ENCODE peak calls at places on chromosome 1, in four cellular contexts. One of them, this sample, is unnamed.

GRCh38 chr1:80158266-80158665 is 1151.7 kb upstream of the ADGRL4 start:
- DNase-seq in SHP77: no peak
- DNase-seq in endothelial cell: no peak
- DNase-seq in activated CD8-positive, alpha-beta memory T cell treated with anti-CD3 and anti-CD28 coated beads for 1 hour: no peak
- DNase-seq in this sample: no peak

GRCh38 chr1:224170748-224171478 is 12.1 kb upstream of the DEGS1 start:
- DNase-seq in SHP77: no peak
- DNase-seq in endothelial cell: no peak
- DNase-seq in activated CD8-positive, alpha-beta memory T cell treated with anti-CD3 and anti-CD28 coated beads for 1 hour: no peak
- DNase-seq in this sample: no peak

GRCh38 chr1:145994391-145995120 is 1.8 kb downstream of the TXNIP start:
- DNase-seq in SHP77: no peak
- DNase-seq in endothelial cell: no peak
- DNase-seq in activated CD8-positive, alpha-beta memory T cell treated with anti-CD3 and anti-CD28 coated beads for 1 hour: no peak
- DNase-seq in this sample: no peak

GRCh38 chr1:23899070-23899469 is 14.1 kb downstream of the CNR2 start:
- DNase-seq in SHP77: no peak
- DNase-seq in endothelial cell: no peak
- DNase-seq in activated CD8-positive, alpha-beta memory T cell treated with anti-CD3 and anti-CD28 coated beads for 1 hour: no peak
- DNase-seq in this sample: no peak

GRCh38 chr1:150003826-150004225 is 6.7 kb downstream of the OTUD7B start:
- DNase-seq in SHP77: no peak
- DNase-seq in endothelial cell: no peak
- DNase-seq in activated CD8-positive, alpha-beta memory T cell treated with anti-CD3 and anti-CD28 coated beads for 1 hour: no peak
- DNase-seq in this sample: no peak

GRCh38 chr1:167629681-167630567 is at the start of gene RCSD1:
- DNase-seq in SHP77: no peak
- DNase-seq in endothelial cell: peak; percentile 35
- DNase-seq in activated CD8-positive, alpha-beta memory T cell treated with anti-CD3 and anti-CD28 coated beads for 1 hour: peak; percentile 44
- DNase-seq in this sample: peak; percentile 33

GRCh38 chr1:183783896-183784637 is 20.9 kb upstream of the RGL1 start:
- DNase-seq in SHP77: no peak
- DNase-seq in endothelial cell: no peak
- DNase-seq in activated CD8-positive, alpha-beta memory T cell treated with anti-CD3 and anti-CD28 coated beads for 1 hour: no peak
- DNase-seq in this sample: no peak

GRCh38 chr1:1891349-1892078 is 627 bp upstream of the GNB1 start:
- DNase-seq in SHP77: peak; percentile 75
- DNase-seq in endothelial cell: peak; percentile 62
- DNase-seq in activated CD8-positive, alpha-beta memory T cell treated with anti-CD3 and anti-CD28 coated beads for 1 hour: peak; percentile 73
- DNase-seq in this sample: peak; percentile 70

GRCh38 chr1:33131191-33131590 is 50.2 kb downstream of the AZIN2 start:
- DNase-seq in SHP77: no peak
- DNase-seq in endothelial cell: no peak
- DNase-seq in activated CD8-positive, alpha-beta memory T cell treated with anti-CD3 and anti-CD28 coated beads for 1 hour: no peak
- DNase-seq in this sample: no peak

GRCh38 chr1:71080178-71080781 is 555 bp downstream of the ZRANB2 start:
- DNase-seq in SHP77: peak; percentile 0
- DNase-seq in endothelial cell: no peak
- DNase-seq in activated CD8-positive, alpha-beta memory T cell treated with anti-CD3 and anti-CD28 coated beads for 1 hour: no peak
- DNase-seq in this sample: no peak

GRCh38 chr1:203271018-203271743 is 34.1 kb upstream of the BTG2 start:
- DNase-seq in SHP77: no peak
- DNase-seq in endothelial cell: no peak
- DNase-seq in activated CD8-positive, alpha-beta memory T cell treated with anti-CD3 and anti-CD28 coated beads for 1 hour: no peak
- DNase-seq in this sample: no peak

GRCh38 chr1:231935856-231936255 is 309.3 kb downstream of the DISC1 start:
- DNase-seq in SHP77: peak; percentile 86
- DNase-seq in endothelial cell: no peak
- DNase-seq in activated CD8-positive, alpha-beta memory T cell treated with anti-CD3 and anti-CD28 coated beads for 1 hour: no peak
- DNase-seq in this sample: no peak

GRCh38 chr1:178727014-178727895 is 2.2 kb downstream of the RALGPS2 start:
- DNase-seq in SHP77: no peak
- DNase-seq in endothelial cell: no peak
- DNase-seq in activated CD8-positive, alpha-beta memory T cell treated with anti-CD3 and anti-CD28 coated beads for 1 hour: no peak
- DNase-seq in this sample: no peak

GRCh38 chr1:111565079-111565478 is 54.5 kb upstream of the RAP1A start:
- DNase-seq in SHP77: no peak
- DNase-seq in endothelial cell: no peak
- DNase-seq in activated CD8-positive, alpha-beta memory T cell treated with anti-CD3 and anti-CD28 coated beads for 1 hour: no peak
- DNase-seq in this sample: no peak

GRCh38 chr1:22021061-22021460 is 19.6 kb downstream of the CELA3A start:
- DNase-seq in SHP77: no peak
- DNase-seq in endothelial cell: no peak
- DNase-seq in activated CD8-positive, alpha-beta memory T cell treated with anti-CD3 and anti-CD28 coated beads for 1 hour: no peak
- DNase-seq in this sample: no peak

GRCh38 chr1:155977607-155978324 is 581 bp downstream of the ARHGEF2 start:
- DNase-seq in SHP77: no peak
- DNase-seq in endothelial cell: peak; percentile 43
- DNase-seq in activated CD8-positive, alpha-beta memory T cell treated with anti-CD3 and anti-CD28 coated beads for 1 hour: peak; percentile 49
- DNase-seq in this sample: peak; percentile 53

GRCh38 chr1:115969509-115969908 is 6.8 kb upstream of the SLC22A15 start:
- DNase-seq in SHP77: no peak
- DNase-seq in endothelial cell: peak; percentile 45
- DNase-seq in activated CD8-positive, alpha-beta memory T cell treated with anti-CD3 and anti-CD28 coated beads for 1 hour: no peak
- DNase-seq in this sample: peak; percentile 74

GRCh38 chr1:40798366-40799310 is 15.1 kb downstream of the KCNQ4 start:
- DNase-seq in SHP77: no peak
- DNase-seq in endothelial cell: no peak
- DNase-seq in activated CD8-positive, alpha-beta memory T cell treated with anti-CD3 and anti-CD28 coated beads for 1 hour: no peak
- DNase-seq in this sample: no peak

This sample was measured in glutamatergic neuron.